ENCODE peak calls at places on chromosomes 11 and 22, in eight cellular contexts. One of them, this sample, is unnamed.

GRCh38 chr11:1271927-1272326 is 37.5 kb downstream of the TOLLIP start:
- DNase-seq in stimulated activated CD8-positive, alpha-beta memory T cell treated with anti-CD3 and anti-CD28 coated beads, Interleukin-4, amount 100 ng/mL, for 1 hour: no peak
- DNase-seq in HFF-Myc: no peak
- DNase-seq in HS-5: no peak
- DNase-seq in activated CD4-positive, alpha-beta T cell treated with anti-CD3 and anti-CD28 coated beads for 24 hours: no peak
- DNase-seq in SK-N-DZ: no peak
- DNase-seq in HTR-8/SVneo: no peak
- DNase-seq in NCI-H1417 treated with DMSO at 0.1 percent for 48 hours: no peak
- DNase-seq in this sample: no peak

GRCh38 chr22:37906364-37907008 is 389 bp downstream of the MICALL1 start:
- DNase-seq in NCI-H1417 treated with DMSO at 0.1 percent for 48 hours: no peak
- DNase-seq in HS-5: no peak
- DNase-seq in HFF-Myc: no peak
- DNase-seq in stimulated activated CD8-positive, alpha-beta memory T cell treated with anti-CD3 and anti-CD28 coated beads, Interleukin-4, amount 100 ng/mL, for 1 hour: no peak
- DNase-seq in HTR-8/SVneo: peak; percentile 28
- DNase-seq in SK-N-DZ: no peak
- DNase-seq in activated CD4-positive, alpha-beta T cell treated with anti-CD3 and anti-CD28 coated beads for 24 hours: no peak
- DNase-seq in this sample: peak; percentile 24

GRCh38 chr11:73907191-73907590 is 30.4 kb downstream of the PAAF1 start:
- DNase-seq in HFF-Myc: peak; percentile 10
- DNase-seq in stimulated activated CD8-positive, alpha-beta memory T cell treated with anti-CD3 and anti-CD28 coated beads, Interleukin-4, amount 100 ng/mL, for 1 hour: no peak
- DNase-seq in HS-5: peak; percentile 38
- DNase-seq in activated CD4-positive, alpha-beta T cell treated with anti-CD3 and anti-CD28 coated beads for 24 hours: no peak
- DNase-seq in NCI-H1417 treated with DMSO at 0.1 percent for 48 hours: no peak
- DNase-seq in HTR-8/SVneo: peak; percentile 45
- DNase-seq in SK-N-DZ: no peak
- DNase-seq in this sample: no peak

GRCh38 chr11:112524808-112525207 is 264.1 kb upstream of the PLET1 start:
- DNase-seq in HTR-8/SVneo: no peak
- DNase-seq in activated CD4-positive, alpha-beta T cell treated with anti-CD3 and anti-CD28 coated beads for 24 hours: no peak
- DNase-seq in HFF-Myc: no peak
- DNase-seq in NCI-H1417 treated with DMSO at 0.1 percent for 48 hours: no peak
- DNase-seq in SK-N-DZ: no peak
- DNase-seq in stimulated activated CD8-positive, alpha-beta memory T cell treated with anti-CD3 and anti-CD28 coated beads, Interleukin-4, amount 100 ng/mL, for 1 hour: no peak
- DNase-seq in HS-5: no peak
- DNase-seq in this sample: no peak

GRCh38 chr11:72037554-72038311 is 39.0 kb downstream of the IL18BP start:
- DNase-seq in stimulated activated CD8-positive, alpha-beta memory T cell treated with anti-CD3 and anti-CD28 coated beads, Interleukin-4, amount 100 ng/mL, for 1 hour: no peak
- DNase-seq in activated CD4-positive, alpha-beta T cell treated with anti-CD3 and anti-CD28 coated beads for 24 hours: no peak
- DNase-seq in NCI-H1417 treated with DMSO at 0.1 percent for 48 hours: no peak
- DNase-seq in SK-N-DZ: no peak
- DNase-seq in HS-5: no peak
- DNase-seq in HFF-Myc: no peak
- DNase-seq in HTR-8/SVneo: no peak
- DNase-seq in this sample: peak; percentile 18

GRCh38 chr11:17568944-17569343 is 21.9 kb downstream of the OTOG start:
- DNase-seq in activated CD4-positive, alpha-beta T cell treated with anti-CD3 and anti-CD28 coated beads for 24 hours: no peak
- DNase-seq in SK-N-DZ: no peak
- DNase-seq in HTR-8/SVneo: no peak
- DNase-seq in stimulated activated CD8-positive, alpha-beta memory T cell treated with anti-CD3 and anti-CD28 coated beads, Interleukin-4, amount 100 ng/mL, for 1 hour: no peak
- DNase-seq in HS-5: no peak
- DNase-seq in HFF-Myc: no peak
- DNase-seq in NCI-H1417 treated with DMSO at 0.1 percent for 48 hours: no peak
- DNase-seq in this sample: no peak

GRCh38 chr11:66999555-66999954 is 23.4 kb upstream of the SYT12 start:
- DNase-seq in SK-N-DZ: no peak
- DNase-seq in HTR-8/SVneo: no peak
- DNase-seq in HFF-Myc: no peak
- DNase-seq in HS-5: no peak
- DNase-seq in stimulated activated CD8-positive, alpha-beta memory T cell treated with anti-CD3 and anti-CD28 coated beads, Interleukin-4, amount 100 ng/mL, for 1 hour: no peak
- DNase-seq in NCI-H1417 treated with DMSO at 0.1 percent for 48 hours: no peak
- DNase-seq in activated CD4-positive, alpha-beta T cell treated with anti-CD3 and anti-CD28 coated beads for 24 hours: no peak
- DNase-seq in this sample: no peak

GRCh38 chr11:503179-503981 is 3.7 kb downstream of the RNH1 start:
- DNase-seq in HS-5: peak; percentile 29
- DNase-seq in activated CD4-positive, alpha-beta T cell treated with anti-CD3 and anti-CD28 coated beads for 24 hours: no peak
- DNase-seq in HTR-8/SVneo: no peak
- DNase-seq in HFF-Myc: no peak
- DNase-seq in stimulated activated CD8-positive, alpha-beta memory T cell treated with anti-CD3 and anti-CD28 coated beads, Interleukin-4, amount 100 ng/mL, for 1 hour: no peak
- DNase-seq in NCI-H1417 treated with DMSO at 0.1 percent for 48 hours: no peak
- DNase-seq in SK-N-DZ: no peak
- DNase-seq in this sample: no peak

GRCh38 chr11:90803366-90803765 is 580.5 kb upstream of the CHORDC1 start:
- DNase-seq in activated CD4-positive, alpha-beta T cell treated with anti-CD3 and anti-CD28 coated beads for 24 hours: no peak
- DNase-seq in stimulated activated CD8-positive, alpha-beta memory T cell treated with anti-CD3 and anti-CD28 coated beads, Interleukin-4, amount 100 ng/mL, for 1 hour: no peak
- DNase-seq in HFF-Myc: no peak
- DNase-seq in NCI-H1417 treated with DMSO at 0.1 percent for 48 hours: no peak
- DNase-seq in HTR-8/SVneo: no peak
- DNase-seq in SK-N-DZ: no peak
- DNase-seq in HS-5: no peak
- DNase-seq in this sample: no peak

This sample was measured in SJCRH30.